ENCODE peak calls at places on chromosomes 6 and 20, in eight cellular contexts. E is spleen, W is suprapubic skin, C is stomach, D is vagina, B is K562, O is prostate gland, T is breast epithelium. R is an unnamed sample.

GRCh38 chr6:76495909-76496308 is 423.4 kb upstream of the IMPG1 start:
- DNase-seq in E (no peak), W (no peak), C (no peak), D (no peak), B (no peak), O (no peak), T (no peak), R (no peak)

GRCh38 chr6:1536526-1537429 is 72.9 kb upstream of the FOXC1 start:
- DNase-seq in E (no peak), W (no peak), C (no peak), D (no peak), B (no peak), O (no peak), T (no peak), R (no peak)

GRCh38 chr6:37050854-37051137 is 45.3 kb downstream of the FGD2 start:
- DNase-seq in E (no peak), W (no peak), C (no peak), D (no peak), B (no peak), O (no peak), T (no peak), R (no peak)

GRCh38 chr6:117685359-117685758 is 10.1 kb downstream of the NUS1 start:
- DNase-seq in E (no peak), W (no peak), C (no peak), D (no peak), B (no peak), O (no peak), T (no peak), R (no peak)

GRCh38 chr6:151475653-151476523 is 17.9 kb upstream of the CCDC170 start:
- DNase-seq in E (no peak), W (no peak), C (peak; percentile 38), D (no peak), B (peak; percentile 57), O (no peak), T (no peak), R (no peak)

GRCh38 chr20:4713401-4713800 is 8.3 kb upstream of the PRND start:
- DNase-seq in E (no peak), W (no peak), C (no peak), D (peak; percentile 96), B (no peak), O (no peak), T (no peak), R (no peak)

GRCh38 chr6:35195120-35195780 is 18.5 kb upstream of the SCUBE3 start:
- DNase-seq in E (no peak), W (no peak), C (no peak), D (no peak), B (no peak), O (no peak), T (no peak), R (no peak)

GRCh38 chr6:153602387-153602786 is 436.7 kb upstream of the OPRM1 start:
- DNase-seq in E (no peak), W (no peak), C (no peak), D (no peak), B (no peak), O (no peak), T (no peak), R (no peak)

GRCh38 chr6:14119764-14120163 is 2.2 kb downstream of the CD83 start:
- DNase-seq in E (no peak), W (no peak), C (no peak), D (no peak), B (no peak), O (no peak), T (no peak), R (no peak)

GRCh38 chr6:14118444-14118843 is 872 bp downstream of the CD83 start:
- DNase-seq in E (no peak), W (no peak), C (no peak), D (no peak), B (no peak), O (no peak), T (no peak), R (no peak)

GRCh38 chr6:14118091-14118439 is 493 bp downstream of the CD83 start:
- DNase-seq in E (no peak), W (no peak), C (no peak), D (no peak), B (no peak), O (no peak), T (no peak), R (no peak)

GRCh38 chr6:14121936-14122344 is 4.4 kb downstream of the CD83 start:
- DNase-seq in E (no peak), W (no peak), C (no peak), D (no peak), B (no peak), O (no peak), T (no peak), R (no peak)

GRCh38 chr6:14120556-14120955 is 3.0 kb downstream of the CD83 start:
- DNase-seq in E (no peak), W (no peak), C (no peak), D (no peak), B (no peak), O (no peak), T (no peak), R (no peak)
- H3K27ac ChIP-seq in E (peak overlapping the region; percentile 91), W (no peak overlapping the region), C (no peak overlapping the region), D (no peak overlapping the region), B (no peak overlapping the region), O (no peak overlapping the region), T (no peak overlapping the region), R (no peak overlapping the region)

GRCh38 chr6:16851044-16851540 is 89.8 kb upstream of the ATXN1 start:
- DNase-seq in E (no peak), W (no peak), C (no peak), D (no peak), B (no peak), O (no peak), T (no peak), R (no peak)

GRCh38 chr6:16851758-16852157 is 90.5 kb upstream of the ATXN1 start:
- DNase-seq in E (no peak), W (no peak), C (no peak), D (no peak), B (no peak), O (no peak), T (no peak), R (no peak)

GRCh38 chr6:16846399-16846778 is 85.1 kb upstream of the ATXN1 start:
- DNase-seq in E (no peak), W (no peak), C (no peak), D (no peak), B (no peak), O (no peak), T (no peak), R (no peak)

GRCh38 chr6:16849280-16850210 is 88.3 kb upstream of the ATXN1 start:
- DNase-seq in E (no peak), W (no peak), C (no peak), D (no peak), B (no peak), O (peak; percentile 53), T (no peak), R (no peak)

DNA sequence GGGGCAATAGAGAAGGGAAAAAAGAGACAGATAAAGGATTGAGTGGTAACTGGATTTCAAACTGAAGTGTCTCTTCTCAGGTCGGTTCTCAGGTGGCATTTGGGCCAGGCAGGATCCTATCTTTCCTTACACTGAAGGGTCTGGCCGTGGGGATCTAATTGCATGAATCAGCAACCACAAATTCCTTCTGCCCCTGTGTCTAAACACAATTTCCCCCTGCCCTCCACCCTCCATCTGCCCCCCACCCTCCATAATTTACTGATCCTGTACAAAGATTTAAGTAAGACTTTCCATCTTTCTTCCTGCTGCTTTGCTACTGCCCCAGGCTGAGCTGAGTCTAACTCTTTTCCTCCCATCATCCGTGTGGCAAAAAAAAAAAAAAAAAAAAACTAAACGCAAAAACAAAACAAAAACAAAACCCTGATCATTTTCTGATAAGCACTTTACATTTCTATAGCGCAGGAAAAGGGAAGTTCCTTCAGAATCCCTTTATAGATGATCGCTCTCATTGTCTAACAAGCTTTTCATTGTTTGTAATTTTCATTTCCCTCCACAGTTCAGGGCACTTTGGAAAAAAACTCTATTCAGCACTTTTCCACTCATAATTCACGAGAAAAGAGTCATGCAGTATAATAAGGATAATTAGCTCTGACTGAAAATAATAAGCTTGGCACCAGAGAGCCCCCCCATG is 89.2 kb upstream of the ATXN1 start:
- DNase-seq in E (no peak), W (no peak), C (no peak), D (no peak), B (no peak), O (no peak), T (no peak), R (no peak)
- TF ChIP-seq POLR2AphosphoS5 in E (no peak), W (no peak), C (no peak), D (no peak), B (no peak), O (no peak), T (no peak), R (no peak)

GRCh38 chr6:149455028-149455732 is 29.6 kb downstream of the ZC3H12D start:
- DNase-seq in E (peak; percentile 52), W (no peak), C (no peak), D (no peak), B (no peak), O (no peak), T (no peak), R (no peak)

GRCh38 chr6:149453597-149454340 is 31.0 kb downstream of the ZC3H12D start:
- DNase-seq in E (peak; percentile 46), W (no peak), C (no peak), D (no peak), B (no peak), O (no peak), T (no peak), R (no peak)

GRCh38 chr6:149456311-149457021 is 28.3 kb downstream of the ZC3H12D start:
- DNase-seq in E (peak; percentile 74), W (no peak), C (no peak), D (no peak), B (peak; percentile 77), O (no peak), T (no peak), R (no peak)

GRCh38 chr6:149452062-149452939 is 32.5 kb downstream of the ZC3H12D start:
- DNase-seq in E (peak; percentile 49), W (no peak), C (no peak), D (no peak), B (no peak), O (no peak), T (no peak), R (no peak)

DNA sequence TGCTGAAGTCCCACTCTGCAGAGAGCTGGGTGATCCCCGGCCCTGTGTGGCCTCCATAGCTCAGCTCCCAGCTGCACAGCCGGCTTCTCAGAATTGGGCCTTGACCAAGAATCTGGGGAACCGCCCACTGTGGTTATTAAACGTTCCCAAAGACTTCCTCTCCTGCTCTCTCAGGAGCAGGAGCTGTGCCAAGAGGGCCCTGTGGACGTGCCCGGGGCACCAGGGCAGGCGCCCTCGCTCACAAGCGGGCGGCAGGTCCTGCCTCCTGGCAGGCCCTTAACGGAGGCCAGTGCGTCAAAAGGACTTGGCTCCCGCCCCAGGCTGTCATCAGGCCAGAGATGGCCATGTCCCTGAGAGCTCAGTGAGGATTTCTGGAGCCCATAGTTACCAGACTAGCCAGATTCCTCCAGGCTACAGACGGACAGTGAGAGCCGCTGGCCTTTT is 30.4 kb downstream of the ZC3H12D start:
- DNase-seq in E (peak; percentile 90), W (peak; percentile 94), C (peak; percentile 96), D (no peak), B (no peak), O (peak; percentile 85), T (peak; percentile 79), R (peak; percentile 98)
- TF ChIP-seq POLR2A in E (no peak), W (no peak), C (no peak), D (no peak), B (no peak), O (no peak), T (no peak), R (no peak)

GRCh38 chr6:33578164-33578563 is 1.9 kb downstream of the BAK1 start:
- DNase-seq in E (no peak), W (no peak), C (no peak), D (no peak), B (peak; percentile 15), O (no peak), T (no peak), R (no peak)

GRCh38 chr6:33578588-33579011 is 1.5 kb downstream of the BAK1 start:
- DNase-seq in E (peak; percentile 86), W (no peak), C (peak; percentile 46), D (no peak), B (peak; percentile 77), O (no peak), T (no peak), R (no peak)

GRCh38 chr6:33577106-33577535 is 3.0 kb downstream of the BAK1 start:
- DNase-seq in E (peak; percentile 90), W (peak; percentile 87), C (peak; percentile 91), D (no peak), B (peak; percentile 58), O (no peak), T (peak; percentile 43), R (peak; percentile 82)

GRCh38 chr6:33576668-33577067 is 3.4 kb downstream of the BAK1 start:
- DNase-seq in E (no peak), W (no peak), C (no peak), D (no peak), B (peak; percentile 12), O (no peak), T (no peak), R (no peak)

DNA sequence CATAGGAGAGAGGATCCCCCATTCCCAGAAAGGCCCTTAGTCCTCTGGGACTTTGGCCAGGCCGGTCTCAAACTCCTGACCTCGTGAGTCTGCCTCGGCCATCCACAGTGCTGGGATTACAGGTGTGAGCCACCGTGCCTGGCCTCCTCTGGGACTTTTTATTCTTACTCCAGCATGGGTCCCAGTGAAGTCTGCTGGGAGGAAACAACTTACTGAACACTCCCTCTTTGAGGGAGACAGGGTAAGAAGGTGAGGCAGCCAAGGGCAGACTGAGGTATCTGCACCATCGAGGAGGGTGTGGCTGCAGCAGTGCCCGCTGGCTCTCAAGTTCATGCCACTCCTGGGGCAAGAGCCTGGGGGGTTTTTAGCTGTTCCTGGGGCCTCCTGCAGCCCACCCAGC is 2.4 kb downstream of the BAK1 start:
- DNase-seq in E (peak; percentile 75), W (no peak), C (no peak), D (no peak), B (peak; percentile 10), O (no peak), T (no peak), R (no peak)
- H3K27ac ChIP-seq in E (peak overlapping the region; percentile 97), W (peak overlapping the region; percentile 79), C (peak overlapping the region; percentile 78), D (peak overlapping the region; percentile 91), B (no peak overlapping the region), O (no peak overlapping the region), T (peak overlapping the region; percentile 88), R (peak overlapping the region; percentile 45)

R was measured in sigmoid colon.